ENCODE peak calls at places on chromosomes 6 and 20, in seven cellular contexts. T is GM23248, Z is GM12878, G is fibroblast of lung, L is HCT116, C is trophoblast cell, I is astrocyte. H is an unnamed sample.
A peak's percentile ranks its signal among the peaks of the same experiment; 100 is the strongest.

GRCh38 chr20:34190679-34191090 is 50.5 kb upstream of the ASIP start:
- DNase-seq in T (peak; percentile 93), Z (no peak), G (peak; percentile 88), L (peak; percentile 67), C (peak; percentile 33), I (peak; percentile 67), H (peak; percentile 57)

GRCh38 chr20:5845686-5846651 is 95.8 kb downstream of the SHLD1 start:
- DNase-seq in T (peak; percentile 49), Z (peak; percentile 12), G (peak; percentile 73), L (no peak), C (no peak), I (peak; percentile 18), H (peak; percentile 22)

GRCh38 chr20:21372016-21372415 is 25.3 kb downstream of the NKX2-4 start:
- DNase-seq in T (no peak), Z (no peak), G (no peak), L (no peak), C (no peak), I (no peak), H (no peak)

GRCh38 chr6:163962627-163963117 is 548.2 kb downstream of the QKI start:
- DNase-seq in T (no peak), Z (no peak), G (no peak), L (no peak), C (no peak), I (no peak), H (no peak)

GRCh38 chr20:63735859-63736718 is at the start of gene LIME1:
- DNase-seq in T (no peak), Z (no peak), G (no peak), L (no peak), C (no peak), I (no peak), H (peak; percentile 92)

GRCh38 chr6:121510568-121511177 is 75.2 kb downstream of the GJA1 start:
- DNase-seq in T (no peak), Z (no peak), G (no peak), L (no peak), C (no peak), I (peak; percentile 66), H (no peak)

GRCh38 chr6:45187841-45188240 is 140.3 kb upstream of the RUNX2 start:
- DNase-seq in T (peak; percentile 7), Z (no peak), G (peak; percentile 63), L (no peak), C (no peak), I (peak; percentile 73), H (no peak)

GRCh38 chr20:31587545-31588389 is 17.3 kb upstream of the ID1 start:
- DNase-seq in T (peak; percentile 92), Z (no peak), G (peak; percentile 57), L (no peak), C (peak; percentile 88), I (no peak), H (no peak)

GRCh38 chr6:63355632-63356031 is 35.8 kb upstream of the LGSN start:
- DNase-seq in T (no peak), Z (no peak), G (no peak), L (no peak), C (peak; percentile 66), I (no peak), H (no peak)

GRCh38 chr20:10771435-10772140 is 97.8 kb upstream of the JAG1 start:
- DNase-seq in T (no peak), Z (no peak), G (peak; percentile 13), L (no peak), C (no peak), I (peak; percentile 42), H (no peak)

GRCh38 chr6:16105874-16106273 is 23.0 kb upstream of the MYLIP start:
- DNase-seq in T (peak; percentile 36), Z (no peak), G (peak; percentile 27), L (no peak), C (no peak), I (peak; percentile 12), H (no peak)

GRCh38 chr6:166046982-166047381 is 120.7 kb downstream of the TBXT start:
- DNase-seq in T (no peak), Z (no peak), G (no peak), L (no peak), C (no peak), I (no peak), H (no peak)

GRCh38 chr6:25278914-25279747 is at the start of gene CARMIL1:
- DNase-seq in T (peak; percentile 89), Z (no peak), G (peak; percentile 70), L (peak; percentile 73), C (peak; percentile 90), I (peak; percentile 61), H (peak; percentile 89)

GRCh38 chr6:31379850-31380249 is 22.9 kb upstream of the HLA-B start:
- DNase-seq in T (peak; percentile 38), Z (no peak), G (no peak), L (no peak), C (no peak), I (no peak), H (no peak)

GRCh38 chr20:32089637-32090330 is 19.7 kb upstream of the TM9SF4 start:
- DNase-seq in T (no peak), Z (no peak), G (no peak), L (no peak), C (no peak), I (no peak), H (no peak)

GRCh38 chr6:157528931-157529653 is 148.1 kb downstream of the ZDHHC14 start:
- DNase-seq in T (no peak), Z (no peak), G (peak; percentile 82), L (no peak), C (no peak), I (peak; percentile 10), H (no peak)

GRCh38 chr6:31826793-31827285 is 699 bp upstream of the HSPA1B start:
- DNase-seq in T (peak; percentile 91), Z (no peak), G (no peak), L (no peak), C (no peak), I (peak; percentile 81), H (no peak)

GRCh38 chr6:157432861-157433260 is 51.9 kb downstream of the ZDHHC14 start:
- DNase-seq in T (no peak), Z (no peak), G (no peak), L (no peak), C (no peak), I (no peak), H (no peak)

GRCh38 chr20:43681991-43682410 is 15.1 kb downstream of the MYBL2 start:
- DNase-seq in T (no peak), Z (peak; percentile 89), G (no peak), L (no peak), C (no peak), I (no peak), H (peak; percentile 99)

GRCh38 chr6:169838291-169839028 is 87.0 kb downstream of the ERMARD start:
- DNase-seq in T (no peak), Z (no peak), G (no peak), L (no peak), C (no peak), I (no peak), H (no peak)

GRCh38 chr6:10695086-10695657 is 400 bp downstream of the PAK1IP1 start:
- DNase-seq in T (peak; percentile 25), Z (no peak), G (no peak), L (no peak), C (no peak), I (no peak), H (peak; percentile 7)

GRCh38 chr6:84445074-84445473 is 217.6 kb upstream of the CEP162 start:
- DNase-seq in T (no peak), Z (no peak), G (no peak), L (no peak), C (no peak), I (no peak), H (no peak)

GRCh38 chr20:25179439-25180089 is 15.9 kb upstream of the ENTPD6 start:
- DNase-seq in T (no peak), Z (no peak), G (no peak), L (no peak), C (no peak), I (no peak), H (no peak)

GRCh38 chr6:129338683-129339082 is 371.3 kb downstream of the ARHGAP18 start:
- DNase-seq in T (no peak), Z (no peak), G (no peak), L (no peak), C (no peak), I (no peak), H (no peak)

GRCh38 chr6:101722991-101723579 is 329.6 kb downstream of the GRIK2 start:
- DNase-seq in T (peak; percentile 89), Z (no peak), G (peak; percentile 97), L (no peak), C (peak; percentile 2), I (peak; percentile 88), H (no peak)

GRCh38 chr6:26025047-26025893 is 62.0 kb upstream of the HFE start:
- DNase-seq in T (peak; percentile 81), Z (no peak), G (peak; percentile 82), L (no peak), C (peak; percentile 82), I (peak; percentile 88), H (peak; percentile 30)

GRCh38 chr6:140061422-140062041 is 687.1 kb upstream of the CITED2 start:
- DNase-seq in T (no peak), Z (no peak), G (no peak), L (no peak), C (no peak), I (no peak), H (no peak)

DNA sequence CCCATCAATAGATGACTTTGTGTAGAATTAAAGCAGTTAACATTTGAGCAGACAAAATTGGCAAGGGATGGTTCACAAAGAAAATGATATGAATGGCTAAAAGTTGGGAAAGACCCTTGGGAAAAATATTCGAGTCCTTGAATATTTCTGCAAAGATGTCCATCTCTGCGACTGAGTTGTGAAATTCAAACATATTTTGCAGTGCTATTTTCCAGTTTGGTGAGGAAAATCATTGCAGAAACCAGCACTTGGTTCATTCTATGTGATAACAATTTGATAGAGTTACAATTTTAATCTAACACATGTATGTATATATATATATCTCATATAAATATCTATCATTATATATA is 6.1 kb upstream of the PRELID3B start:
- DNase-seq in T (no peak), Z (no peak), G (no peak), L (no peak), C (peak; percentile 41), I (no peak), H (no peak)
- H3K79me2 ChIP-seq in T (no peaks in the 10 kb centered on the region), Z (no peaks in the 10 kb centered on the region), G (no peaks in the 10 kb centered on the region), L (no peaks in the 10 kb centered on the region), C (no peaks in the 10 kb centered on the region), I (no peaks in the 10 kb centered on the region), H (no peaks in the 10 kb centered on the region)

DNA sequence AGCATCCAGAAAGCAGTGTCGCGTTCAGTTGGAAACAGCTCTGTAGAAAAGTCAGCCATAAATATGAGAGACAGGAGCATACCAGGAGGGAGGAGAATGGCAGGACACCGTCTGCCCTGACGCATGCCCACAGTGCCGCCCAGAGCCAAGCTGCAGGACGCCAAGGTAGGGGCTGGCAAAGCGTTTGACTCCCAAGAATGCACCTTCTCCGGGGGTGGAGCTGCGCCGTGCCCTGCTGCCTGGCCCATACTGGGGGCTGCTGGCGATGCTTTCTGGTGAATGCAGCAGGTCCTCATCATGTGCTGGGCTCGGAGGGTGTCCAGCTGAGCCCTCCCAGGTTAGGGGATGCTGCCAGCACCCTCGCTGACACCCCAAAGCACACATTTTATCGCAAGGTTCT is 349.8 kb downstream of the CDH4 start:
- DNase-seq in T (no peak), Z (no peak), G (no peak), L (no peak), C (no peak), I (no peak), H (no peak)
- H3K9me3 ChIP-seq in T (no peaks in the 10 kb centered on the region), Z (peaks cover 2% of the 10 kb centered on the region), G (no peaks in the 10 kb centered on the region), L (no peaks in the 10 kb centered on the region), C (peaks cover 11% of the 10 kb centered on the region), I (peaks cover 11% of the 10 kb centered on the region), H (no peaks in the 10 kb centered on the region)

GRCh38 chr6:35668096-35668495 is 20.6 kb downstream of the FKBP5 start:
- DNase-seq in T (no peak), Z (no peak), G (no peak), L (no peak), C (no peak), I (no peak), H (no peak)
- H3K79me2 ChIP-seq in T (peaks cover 22% of the 10 kb centered on the region), Z (peaks cover 73% of the 10 kb centered on the region), G (peaks cover 6% of the 10 kb centered on the region), L (peaks cover 96% of the 10 kb centered on the region), C (no peaks in the 10 kb centered on the region), I (peaks cover 3% of the 10 kb centered on the region), H (peaks cover 48% of the 10 kb centered on the region)

GRCh38 chr20:29123861-29124260 is 2133.6 kb upstream of the DEFB115 start:
- DNase-seq in T (no peak), Z (no peak), G (no peak), L (no peak), C (no peak), I (no peak), H (no peak)
- H3K9me3 ChIP-seq in T (no peaks in the 10 kb centered on the region), Z (no peaks in the 10 kb centered on the region), G (peaks cover 3% of the 10 kb centered on the region), L (peaks cover 7% of the 10 kb centered on the region), C (peaks cover 18% of the 10 kb centered on the region), I (peaks cover 17% of the 10 kb centered on the region), H (no peaks in the 10 kb centered on the region)